ENCODE peak calls at places on chromosomes 7 and 10, in four cellular contexts. P is fibroblast of lung, O is uterus, R is mammary epithelial cell. W is an unnamed sample.

GRCh38 chr10:71964669-71965515 is 697 bp downstream of the CHST3 start:
- DNase-seq in P (peak), R (peak), O (peak), W (no peak)

GRCh38 chr7:150756858-150757257 is 19.6 kb downstream of the GIMAP5 start:
- DNase-seq in O (no peak), R (no peak), P (no peak), W (no peak)

GRCh38 chr10:28881483-28881882 is 204.2 kb downstream of the BAMBI start:
- DNase-seq in R (no peak), P (no peak), O (no peak), W (no peak)

GRCh38 chr7:24952464-24952863 is 27.5 kb downstream of the OSBPL3 start:
- DNase-seq in P (no peak), O (no peak), R (no peak), W (no peak)

GRCh38 chr7:105802611-105803520 is 73.5 kb downstream of the ATXN7L1 start:
- DNase-seq in R (no peak), P (no peak), O (no peak), W (no peak)

GRCh38 chr10:116120688-116121087 is 152.3 kb downstream of the GFRA1 start:
- DNase-seq in P (no peak), R (no peak), O (no peak), W (no peak)

GRCh38 chr10:79070611-79071534 is 2.1 kb downstream of the ZMIZ1 start:
- DNase-seq in R (peak), O (peak), P (peak), W (peak)

GRCh38 chr10:73186266-73186665 is 18.3 kb downstream of the FAM149B1 start:
- DNase-seq in R (no peak), P (no peak), O (no peak), W (no peak)

GRCh38 chr7:130882396-130882795 is 148.4 kb upstream of the KLF14 start:
- DNase-seq in R (no peak), O (no peak), P (no peak), W (no peak)

GRCh38 chr10:7170626-7171322 is 240.1 kb downstream of the SFMBT2 start:
- DNase-seq in P (no peak), O (no peak), R (no peak), W (no peak)

GRCh38 chr10:61744469-61744868 is 81.7 kb downstream of the CABCOCO1 start:
- DNase-seq in R (no peak), O (no peak), P (no peak), W (no peak)

GRCh38 chr7:54986716-54987115 is 32.1 kb upstream of the EGFR start:
- DNase-seq in O (no peak), R (no peak), P (no peak), W (no peak)

GRCh38 chr10:75137533-75138438 is 26.3 kb downstream of the SAMD8 start:
- DNase-seq in P (peak), O (no peak), R (peak), W (no peak)

GRCh38 chr7:42274052-42274451 is 37.0 kb upstream of the GLI3 start:
- DNase-seq in O (no peak), P (peak), R (peak), W (no peak)

GRCh38 chr7:6546852-6547251 is 4.4 kb downstream of the GRID2IP start:
- DNase-seq in R (peak), P (no peak), O (no peak), W (no peak)

GRCh38 chr7:27171636-27172387 is 2.3 kb downstream of the HOXA10 start:
- DNase-seq in R (peak), O (peak), P (no peak), W (no peak)

GRCh38 chr10:596725-597345 is 92.6 kb downstream of the DIP2C start:
- DNase-seq in O (no peak), R (no peak), P (no peak), W (no peak)

GRCh38 chr7:124084024-124084423 is 51.2 kb upstream of the TMEM229A start:
- DNase-seq in P (no peak), R (no peak), O (no peak), W (no peak)

GRCh38 chr10:55628260-55628701 is 732.8 kb downstream of the ZWINT start:
- DNase-seq in P (no peak), O (no peak), R (no peak), W (no peak)

GRCh38 chr10:126518186-126519080 is 130.2 kb upstream of the ADAM12 start:
- DNase-seq in R (no peak), O (no peak), P (no peak), W (no peak)

GRCh38 chr10:117047947-117048346 is 43.0 kb upstream of the SHTN1 start:
- DNase-seq in R (no peak), P (no peak), O (no peak), W (no peak)

GRCh38 chr7:151676759-151677158 is 157.1 kb upstream of the RHEB start:
- DNase-seq in P (no peak), R (no peak), O (no peak), W (no peak)

GRCh38 chr10:70341016-70341415 is 41.4 kb downstream of the LRRC20 start:
- DNase-seq in R (no peak), P (no peak), O (no peak), W (no peak)

GRCh38 chr10:77784856-77785255 is 141.7 kb downstream of the DLG5 start:
- DNase-seq in O (no peak), P (peak), R (peak), W (no peak)

GRCh38 chr7:156776527-156776926 is 116.5 kb downstream of the LMBR1 start:
- DNase-seq in P (no peak), R (no peak), O (no peak), W (no peak)

GRCh38 chr7:22359156-22359697 is 2.3 kb upstream of the RAPGEF5 start:
- DNase-seq in O (no peak), P (no peak), R (no peak), W (no peak)

GRCh38 chr10:129971381-129972144 is 7.5 kb upstream of the EBF3 start:
- DNase-seq in R (no peak), O (no peak), P (peak), W (no peak)

GRCh38 chr10:7515549-7515948 is 104.7 kb upstream of the SFMBT2 start:
- DNase-seq in R (no peak), O (no peak), P (no peak), W (no peak)

GRCh38 chr7:77378584-77378983 is 37.6 kb downstream of the GSAP start:
- DNase-seq in P (no peak), O (no peak), R (no peak), W (no peak)

GRCh38 chr10:87092861-87093460 is 1.7 kb downstream of the GLUD1 start:
- DNase-seq in O (no peak), R (peak), P (peak), W (no peak)

GRCh38 chr10:71727429-71728217 is 8.0 kb upstream of the C10orf105 start:
- DNase-seq in O (peak), R (peak), P (no peak), W (no peak)

GRCh38 chr10:73439055-73439454 is 5.7 kb upstream of the MSS51 start:
- DNase-seq in R (peak), O (no peak), P (peak), W (no peak)

GRCh38 chr10:88651131-88651541 is 13.1 kb upstream of the LIPF start:
- DNase-seq in P (peak), R (peak), O (no peak), W (no peak)

GRCh38 chr7:155858521-155859061 is 46.3 kb upstream of the SHH start:
- DNase-seq in O (no peak), R (peak), P (peak), W (no peak)

GRCh38 chr10:63719174-63719856 is 198.1 kb downstream of the REEP3 start:
- DNase-seq in R (no peak), O (no peak), P (no peak), W (no peak)

GRCh38 chr7:2660359-2661095 is 27.5 kb upstream of the AMZ1 start:
- DNase-seq in R (no peak), P (no peak), O (no peak), W (no peak)
- H3K27ac ChIP-seq in R (no peak), P (no peak), O (no peak), W (no peak)

GRCh38 chr7:40470817-40471216 is 336.0 kb downstream of the SUGCT start:
- DNase-seq in P (peak), R (no peak), O (no peak), W (no peak)
- H3K27ac ChIP-seq in P (no peak), R (no peak), O (no peak), W (no peak)

GRCh38 chr7:101235522-101235921 is 2.1 kb downstream of the CLDN15 start:
- DNase-seq in P (no peak), R (no peak), O (no peak), W (no peak)
- H3K27ac ChIP-seq in P (no peak), R (no peak), O (no peak), W (no peak)

GRCh38 chr7:16814987-16815386 is 10.2 kb upstream of the AGR2 start:
- DNase-seq in R (no peak), P (no peak), O (no peak), W (no peak)
- H3K27ac ChIP-seq in R (no peak), P (no peak), O (no peak), W (no peak)

GRCh38 chr7:20408467-20408826 is 77.7 kb downstream of the ITGB8 start:
- DNase-seq in R (peak), P (peak), O (no peak), W (no peak)
- H3K27ac ChIP-seq in R (peak), P (no peak), O (no peak), W (no peak)

GRCh38 chr7:20153567-20153966 is 63.6 kb downstream of the MACC1 start:
- DNase-seq in O (no peak), P (no peak), R (no peak), W (no peak)
- H3K27ac ChIP-seq in O (peak), P (no peak), R (no peak), W (no peak)

GRCh38 chr7:2779086-2779485 is 65.0 kb downstream of the GNA12 start:
- DNase-seq in R (no peak), P (no peak), O (no peak), W (no peak)

GRCh38 chr7:2775376-2775775 is 68.7 kb downstream of the GNA12 start:
- DNase-seq in R (no peak), O (no peak), P (no peak), W (no peak)

GRCh38 chr7:2775785-2776184 is 68.3 kb downstream of the GNA12 start:
- DNase-seq in O (no peak), R (no peak), P (no peak), W (no peak)

GRCh38 chr7:2776353-2776752 is 67.8 kb downstream of the GNA12 start:
- DNase-seq in R (no peak), P (no peak), O (no peak), W (no peak)

DNA sequence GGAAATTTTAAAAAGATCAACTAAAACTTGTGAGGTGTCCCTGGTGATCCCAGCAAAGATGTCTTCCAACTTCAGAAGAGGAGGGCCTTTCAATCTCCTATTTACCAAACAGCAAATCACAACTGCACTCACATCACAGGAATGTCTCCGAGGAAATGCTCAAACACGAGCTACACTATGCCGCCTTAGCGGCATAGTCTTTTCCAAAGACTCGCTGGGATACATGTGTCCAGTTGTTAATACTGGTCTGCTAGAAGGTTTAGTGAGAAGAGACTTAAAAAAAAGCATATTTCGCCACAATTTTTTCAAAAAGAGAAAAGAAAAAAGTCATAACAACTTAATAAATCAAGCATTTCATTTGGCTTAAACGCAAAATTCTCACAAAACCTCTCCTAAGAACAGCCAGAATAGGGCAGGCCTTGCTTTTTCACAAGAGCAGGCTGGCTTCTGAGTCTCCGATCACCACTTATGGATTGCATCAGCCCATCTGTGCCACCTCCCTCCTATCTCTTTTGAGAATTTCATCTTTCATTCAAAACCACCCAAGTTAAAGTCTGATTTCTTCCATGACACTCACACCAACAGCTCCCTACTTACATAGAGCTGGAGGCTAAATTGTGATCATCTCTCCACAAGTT is 66.1 kb downstream of the GNA12 start:
- DNase-seq in R (no peak), O (no peak), P (no peak), W (no peak)
- H3K27ac ChIP-seq in R (no peak), O (peak), P (no peak), W (no peak)

GRCh38 chr7:30463400-30464145 is 15.0 kb downstream of the NOD1 start:
- DNase-seq in O (peak), P (no peak), R (no peak), W (no peak)

GRCh38 chr7:30458311-30458710 is 20.3 kb downstream of the NOD1 start:
- DNase-seq in P (no peak), R (no peak), O (no peak), W (no peak)

GRCh38 chr7:30464231-30464660 is 14.3 kb downstream of the NOD1 start:
- DNase-seq in O (peak), P (peak), R (no peak), W (no peak)

GRCh38 chr7:30459591-30460245 is 18.9 kb downstream of the NOD1 start:
- DNase-seq in O (peak), R (no peak), P (peak), W (no peak)

GRCh38 chr7:30460246-30460633 is 18.3 kb downstream of the NOD1 start:
- DNase-seq in P (no peak), O (peak), R (no peak), W (no peak)
- H3K27ac ChIP-seq in P (peak), O (peak), R (no peak), W (no peak)

GRCh38 chr10:30059209-30060107 is at the start of gene JCAD:
- DNase-seq in O (peak), R (peak), P (no peak), W (no peak)
- H3K27ac ChIP-seq in O (peak), R (no peak), P (peak), W (no peak)